ENCODE peak calls at places on chromosome 21, in nine cellular contexts. V is HTR-8/SVneo, D is WTC11, K is astrocyte of the spinal cord, S is iris pigment epithelial cell, L is fibroblast of mammary gland, B is GM23248, Y is DMS 273 treated with DMSO at 0.1 percent for 48 hours, C is Right ventricle myocardium inferior. M is an unnamed sample.

GRCh38 chr21:37367758-37368535 is 1.4 kb downstream of the DYRK1A start:
- DNase-seq in V (no peak), D (peak), K (peak), S (peak), L (peak), B (peak), Y (no peak), C (peak), M (peak)

GRCh38 chr21:45210461-45210983 is 77.2 kb downstream of the POFUT2 start:
- DNase-seq in V (no peak), D (no peak), K (no peak), S (no peak), L (no peak), B (no peak), Y (no peak), C (no peak), M (no peak)

GRCh38 chr21:31337991-31338891 is 5.8 kb downstream of the TIAM1 start:
- DNase-seq in V (no peak), D (no peak), K (peak), S (no peak), L (no peak), B (no peak), Y (no peak), C (no peak), M (no peak)

GRCh38 chr21:26833011-26833410 is 12.2 kb downstream of the ADAMTS1 start:
- DNase-seq in V (no peak), D (no peak), K (no peak), S (no peak), L (no peak), B (no peak), Y (no peak), C (no peak), M (no peak)

GRCh38 chr21:38669186-38669585 is 136.5 kb upstream of the ETS2 start:
- DNase-seq in V (peak), D (no peak), K (peak), S (peak), L (peak), B (peak), Y (no peak), C (no peak), M (peak)

GRCh38 chr21:38228115-38228514 is 28.7 kb upstream of the KCNJ15 start:
- DNase-seq in V (no peak), D (peak), K (no peak), S (no peak), L (no peak), B (no peak), Y (no peak), C (no peak), M (no peak)

GRCh38 chr21:38933731-38934130 is 128.0 kb downstream of the ETS2 start:
- DNase-seq in V (no peak), D (no peak), K (no peak), S (no peak), L (no peak), B (no peak), Y (no peak), C (no peak), M (no peak)

GRCh38 chr21:41932191-41932575 is 21.6 kb downstream of the C2CD2 start:
- DNase-seq in V (peak), D (no peak), K (peak), S (peak), L (peak), B (peak), Y (no peak), C (no peak), M (no peak)

GRCh38 chr21:29290245-29290644 is 8.5 kb upstream of the BACH1 start:
- DNase-seq in V (no peak), D (no peak), K (no peak), S (no peak), L (no peak), B (no peak), Y (no peak), C (no peak), M (no peak)

GRCh38 chr21:45579383-45580180 is 37.3 kb upstream of the SLC19A1 start:
- DNase-seq in V (no peak), D (peak), K (no peak), S (no peak), L (no peak), B (no peak), Y (no peak), C (no peak), M (no peak)

GRCh38 chr21:25396135-25396711 is 211.1 kb downstream of the MRPL39 start:
- DNase-seq in V (no peak), D (no peak), K (no peak), S (no peak), L (no peak), B (no peak), Y (no peak), C (no peak), M (no peak)

GRCh38 chr21:46120301-46121285 is 22.7 kb downstream of the COL6A2 start:
- DNase-seq in V (no peak), D (peak), K (no peak), S (no peak), L (peak), B (no peak), Y (no peak), C (no peak), M (no peak)

GRCh38 chr21:42010507-42011493 is 640 bp upstream of the ZBTB21 start:
- DNase-seq in V (peak), D (peak), K (peak), S (peak), L (no peak), B (peak), Y (no peak), C (peak), M (peak)

GRCh38 chr21:43345746-43346409 is 81.1 kb downstream of the SIK1 start:
- DNase-seq in V (peak), D (no peak), K (peak), S (peak), L (peak), B (peak), Y (no peak), C (no peak), M (no peak)

GRCh38 chr21:45886610-45887026 is 95.0 kb upstream of the COL6A1 start:
- DNase-seq in V (no peak), D (no peak), K (no peak), S (no peak), L (no peak), B (no peak), Y (no peak), C (no peak), M (no peak)

GRCh38 chr21:31909153-31909771 is 36.4 kb downstream of the HUNK start:
- DNase-seq in V (no peak), D (no peak), K (no peak), S (no peak), L (no peak), B (peak), Y (no peak), C (no peak), M (peak)

GRCh38 chr21:34135330-34135729 is 62.0 kb downstream of the MRPS6 start:
- DNase-seq in V (no peak), D (no peak), K (no peak), S (no peak), L (no peak), B (no peak), Y (no peak), C (no peak), M (no peak)

GRCh38 chr21:16536661-16537359 is 807.0 kb downstream of the USP25 start:
- DNase-seq in V (no peak), D (no peak), K (peak), S (peak), L (peak), B (no peak), Y (no peak), C (no peak), M (no peak)

GRCh38 chr21:45309069-45309521 is 21.4 kb upstream of the POFUT2 start:
- DNase-seq in V (peak), D (peak), K (peak), S (peak), L (peak), B (peak), Y (no peak), C (peak), M (peak)

GRCh38 chr21:39073063-39073462 is 110.2 kb downstream of the PSMG1 start:
- DNase-seq in V (no peak), D (no peak), K (no peak), S (no peak), L (no peak), B (no peak), Y (no peak), C (no peak), M (no peak)

GRCh38 chr21:37219766-37220432 is 47.2 kb downstream of the VPS26C start:
- DNase-seq in V (no peak), D (no peak), K (no peak), S (peak), L (peak), B (no peak), Y (no peak), C (no peak), M (no peak)

GRCh38 chr21:38268859-38269566 is 12.2 kb downstream of the KCNJ15 start:
- DNase-seq in V (no peak), D (no peak), K (no peak), S (no peak), L (no peak), B (no peak), Y (no peak), C (no peak), M (no peak)